ENCODE peak calls at places on chromosomes 16 and 17, in six cellular contexts. One of them, this sample, is unnamed.
A peak's percentile ranks its signal among the peaks of the same experiment; 100 is the strongest.

GRCh38 chr17:32104158-32104557 is 38.1 kb upstream of the RHOT1 start:
- DNase-seq in body of pancreas: no peak
- DNase-seq in upper lobe of left lung: no peak
- DNase-seq in NB4: peak; percentile 72
- DNase-seq in prostate gland: no peak
- DNase-seq in esophagus squamous epithelium: no peak
- DNase-seq in this sample: no peak

GRCh38 chr16:55501549-55502322 is 7.1 kb upstream of the LPCAT2 start:
- DNase-seq in body of pancreas: no peak
- DNase-seq in upper lobe of left lung: no peak
- DNase-seq in esophagus squamous epithelium: no peak
- DNase-seq in prostate gland: no peak
- DNase-seq in NB4: peak; percentile 34
- DNase-seq in this sample: peak; percentile 74

GRCh38 chr16:17273142-17273561 is 197.6 kb downstream of the XYLT1 start:
- DNase-seq in prostate gland: no peak
- DNase-seq in body of pancreas: peak; percentile 67
- DNase-seq in upper lobe of left lung: no peak
- DNase-seq in NB4: peak; percentile 75
- DNase-seq in esophagus squamous epithelium: no peak
- DNase-seq in this sample: no peak

GRCh38 chr16:65817066-65817465 is 549.4 kb upstream of the CDH5 start:
- DNase-seq in esophagus squamous epithelium: no peak
- DNase-seq in NB4: no peak
- DNase-seq in prostate gland: no peak
- DNase-seq in body of pancreas: no peak
- DNase-seq in upper lobe of left lung: no peak
- DNase-seq in this sample: no peak

GRCh38 chr17:9729034-9729650 is 62.2 kb downstream of the DHRS7C start:
- DNase-seq in prostate gland: peak; percentile 21
- DNase-seq in NB4: peak; percentile 65
- DNase-seq in esophagus squamous epithelium: no peak
- DNase-seq in body of pancreas: no peak
- DNase-seq in upper lobe of left lung: no peak
- DNase-seq in this sample: no peak

GRCh38 chr16:24167129-24167528 is 89.0 kb upstream of the CACNG3 start:
- DNase-seq in upper lobe of left lung: no peak
- DNase-seq in NB4: no peak
- DNase-seq in prostate gland: no peak
- DNase-seq in body of pancreas: no peak
- DNase-seq in esophagus squamous epithelium: no peak
- DNase-seq in this sample: no peak

GRCh38 chr17:69960755-69961154 is 114.3 kb upstream of the KCNJ16 start:
- DNase-seq in upper lobe of left lung: no peak
- DNase-seq in NB4: no peak
- DNase-seq in body of pancreas: peak; percentile 37
- DNase-seq in esophagus squamous epithelium: no peak
- DNase-seq in prostate gland: peak; percentile 25
- DNase-seq in this sample: no peak

GRCh38 chr17:72142614-72143013 is 21.8 kb downstream of the SOX9 start:
- DNase-seq in upper lobe of left lung: no peak
- DNase-seq in esophagus squamous epithelium: no peak
- DNase-seq in prostate gland: no peak
- DNase-seq in NB4: no peak
- DNase-seq in body of pancreas: no peak
- DNase-seq in this sample: no peak

GRCh38 chr17:82412535-82413520 is 5.3 kb upstream of the HEXD start:
- DNase-seq in body of pancreas: peak; percentile 54
- DNase-seq in esophagus squamous epithelium: no peak
- DNase-seq in upper lobe of left lung: no peak
- DNase-seq in prostate gland: no peak
- DNase-seq in NB4: no peak
- DNase-seq in this sample: no peak

GRCh38 chr16:2428051-2428786 is 1.0 kb upstream of the CCNF start:
- DNase-seq in body of pancreas: peak; percentile 61
- DNase-seq in NB4: peak; percentile 47
- DNase-seq in upper lobe of left lung: no peak
- DNase-seq in prostate gland: peak; percentile 16
- DNase-seq in esophagus squamous epithelium: no peak
- DNase-seq in this sample: no peak

GRCh38 chr17:49556183-49556943 is 19.3 kb upstream of the NXPH3 start:
- DNase-seq in esophagus squamous epithelium: no peak
- DNase-seq in body of pancreas: peak; percentile 75
- DNase-seq in prostate gland: peak; percentile 59
- DNase-seq in NB4: peak; percentile 83
- DNase-seq in upper lobe of left lung: peak; percentile 96
- DNase-seq in this sample: peak; percentile 94

GRCh38 chr16:15899538-15900100 is 11.2 kb upstream of the CEP20 start:
- DNase-seq in esophagus squamous epithelium: no peak
- DNase-seq in NB4: peak; percentile 56
- DNase-seq in prostate gland: peak; percentile 64
- DNase-seq in upper lobe of left lung: no peak
- DNase-seq in body of pancreas: peak; percentile 89
- DNase-seq in this sample: no peak

GRCh38 chr16:24509536-24509935 is 29.8 kb upstream of the RBBP6 start:
- DNase-seq in upper lobe of left lung: no peak
- DNase-seq in NB4: no peak
- DNase-seq in esophagus squamous epithelium: no peak
- DNase-seq in prostate gland: no peak
- DNase-seq in body of pancreas: no peak
- DNase-seq in this sample: no peak

GRCh38 chr16:72873853-72874252 is 174.1 kb downstream of the ZFHX3 start:
- DNase-seq in prostate gland: no peak
- DNase-seq in esophagus squamous epithelium: no peak
- DNase-seq in body of pancreas: no peak
- DNase-seq in upper lobe of left lung: no peak
- DNase-seq in NB4: no peak
- DNase-seq in this sample: no peak

GRCh38 chr16:57824880-57825279 is 22.6 kb upstream of the KIFC3 start:
- DNase-seq in NB4: no peak
- DNase-seq in upper lobe of left lung: no peak
- DNase-seq in esophagus squamous epithelium: no peak
- DNase-seq in body of pancreas: no peak
- DNase-seq in prostate gland: no peak
- DNase-seq in this sample: no peak

GRCh38 chr16:27439273-27440018 is 37.5 kb downstream of the IL21R start:
- DNase-seq in NB4: no peak
- DNase-seq in upper lobe of left lung: no peak
- DNase-seq in esophagus squamous epithelium: no peak
- DNase-seq in prostate gland: no peak
- DNase-seq in body of pancreas: no peak
- DNase-seq in this sample: peak; percentile 59

GRCh38 chr16:22787456-22788189 is 26.3 kb upstream of the HS3ST2 start:
- DNase-seq in NB4: peak; percentile 93
- DNase-seq in body of pancreas: no peak
- DNase-seq in upper lobe of left lung: no peak
- DNase-seq in esophagus squamous epithelium: no peak
- DNase-seq in prostate gland: peak; percentile 29
- DNase-seq in this sample: peak; percentile 22

GRCh38 chr16:11175106-11175795 is 80.8 kb downstream of the SOCS1 start:
- DNase-seq in esophagus squamous epithelium: no peak
- DNase-seq in NB4: no peak
- DNase-seq in prostate gland: no peak
- DNase-seq in upper lobe of left lung: no peak
- DNase-seq in body of pancreas: no peak
- DNase-seq in this sample: no peak

GRCh38 chr16:48235058-48235555 is 9.0 kb upstream of the LONP2 start:
- DNase-seq in upper lobe of left lung: no peak
- DNase-seq in NB4: no peak
- DNase-seq in esophagus squamous epithelium: no peak
- DNase-seq in prostate gland: no peak
- DNase-seq in body of pancreas: no peak
- DNase-seq in this sample: no peak

GRCh38 chr17:50871369-50871768 is 5.2 kb upstream of the TOB1 start:
- DNase-seq in body of pancreas: no peak
- DNase-seq in upper lobe of left lung: no peak
- DNase-seq in prostate gland: no peak
- DNase-seq in NB4: peak; percentile 41
- DNase-seq in esophagus squamous epithelium: no peak
- DNase-seq in this sample: no peak

GRCh38 chr16:78242231-78242630 is 142.8 kb downstream of the WWOX start:
- DNase-seq in upper lobe of left lung: no peak
- DNase-seq in esophagus squamous epithelium: no peak
- DNase-seq in body of pancreas: no peak
- DNase-seq in NB4: no peak
- DNase-seq in prostate gland: no peak
- DNase-seq in this sample: no peak

GRCh38 chr16:49282690-49283375 is 1.2 kb upstream of the CBLN1 start:
- DNase-seq in prostate gland: no peak
- DNase-seq in upper lobe of left lung: peak; percentile 81
- DNase-seq in body of pancreas: peak; percentile 64
- DNase-seq in esophagus squamous epithelium: no peak
- DNase-seq in NB4: no peak
- DNase-seq in this sample: no peak

GRCh38 chr16:22664132-22664531 is 149.8 kb upstream of the HS3ST2 start:
- DNase-seq in body of pancreas: no peak
- DNase-seq in prostate gland: no peak
- DNase-seq in esophagus squamous epithelium: no peak
- DNase-seq in NB4: no peak
- DNase-seq in upper lobe of left lung: no peak
- DNase-seq in this sample: peak; percentile 78

GRCh38 chr17:43365356-43365755 is 33.4 kb upstream of the ARL4D start:
- DNase-seq in esophagus squamous epithelium: no peak
- DNase-seq in prostate gland: no peak
- DNase-seq in upper lobe of left lung: no peak
- DNase-seq in NB4: no peak
- DNase-seq in body of pancreas: no peak
- DNase-seq in this sample: no peak

GRCh38 chr17:17343160-17343735 is 40.1 kb downstream of the NT5M start:
- DNase-seq in upper lobe of left lung: no peak
- DNase-seq in prostate gland: no peak
- DNase-seq in esophagus squamous epithelium: no peak
- DNase-seq in body of pancreas: no peak
- DNase-seq in NB4: no peak
- DNase-seq in this sample: peak; percentile 32

GRCh38 chr17:67487506-67487905 is 110.4 kb downstream of the PITPNC1 start:
- DNase-seq in esophagus squamous epithelium: no peak
- DNase-seq in upper lobe of left lung: no peak
- DNase-seq in body of pancreas: no peak
- DNase-seq in NB4: no peak
- DNase-seq in prostate gland: no peak
- DNase-seq in this sample: no peak

GRCh38 chr17:71460943-71461342 is 659.9 kb upstream of the SOX9 start:
- DNase-seq in esophagus squamous epithelium: no peak
- DNase-seq in prostate gland: no peak
- DNase-seq in upper lobe of left lung: no peak
- DNase-seq in body of pancreas: peak; percentile 41
- DNase-seq in NB4: peak; percentile 11
- DNase-seq in this sample: no peak

GRCh38 chr16:75256871-75257343 is 5.5 kb upstream of the BCAR1 start:
- DNase-seq in body of pancreas: peak; percentile 28
- DNase-seq in esophagus squamous epithelium: no peak
- DNase-seq in NB4: no peak
- DNase-seq in upper lobe of left lung: no peak
- DNase-seq in prostate gland: no peak
- DNase-seq in this sample: peak; percentile 87

GRCh38 chr16:10961231-10961630 is 16.9 kb downstream of the CLEC16A start:
- DNase-seq in NB4: no peak
- DNase-seq in upper lobe of left lung: no peak
- DNase-seq in body of pancreas: no peak
- DNase-seq in prostate gland: no peak
- DNase-seq in esophagus squamous epithelium: no peak
- DNase-seq in this sample: no peak

GRCh38 chr17:51733166-51733565 is 425.3 kb downstream of the CA10 start:
- DNase-seq in NB4: no peak
- DNase-seq in prostate gland: no peak
- DNase-seq in esophagus squamous epithelium: no peak
- DNase-seq in body of pancreas: no peak
- DNase-seq in upper lobe of left lung: no peak
- DNase-seq in this sample: no peak

GRCh38 chr17:8732406-8733065 is 12.1 kb downstream of the CCDC42 start:
- DNase-seq in prostate gland: no peak
- DNase-seq in NB4: no peak
- DNase-seq in upper lobe of left lung: no peak
- DNase-seq in esophagus squamous epithelium: no peak
- DNase-seq in body of pancreas: no peak
- DNase-seq in this sample: no peak

GRCh38 chr17:2198917-2199316 is 104.7 kb downstream of the SMG6 start:
- DNase-seq in upper lobe of left lung: no peak
- DNase-seq in esophagus squamous epithelium: no peak
- DNase-seq in prostate gland: no peak
- DNase-seq in body of pancreas: no peak
- DNase-seq in NB4: no peak
- DNase-seq in this sample: peak; percentile 43

GRCh38 chr17:28318759-28319660 is at the start of gene TMEM97:
- DNase-seq in NB4: peak; percentile 99
- DNase-seq in body of pancreas: peak; percentile 98
- DNase-seq in esophagus squamous epithelium: peak; percentile 70
- DNase-seq in upper lobe of left lung: peak; percentile 98
- DNase-seq in prostate gland: peak; percentile 96
- DNase-seq in this sample: peak; percentile 99
- TF ChIP-seq POLR2A in NB4: peak; percentile 79
- TF ChIP-seq POLR2A in body of pancreas: peak; percentile 93
- TF ChIP-seq POLR2A in esophagus squamous epithelium: no peak
- TF ChIP-seq POLR2A in upper lobe of left lung: no peak
- TF ChIP-seq POLR2A in prostate gland: peak; percentile 45
- TF ChIP-seq POLR2A in this sample: no peak

GRCh38 chr16:70468776-70469525 is 14.6 kb downstream of the FCSK start:
- DNase-seq in NB4: no peak
- DNase-seq in esophagus squamous epithelium: no peak
- DNase-seq in body of pancreas: no peak
- DNase-seq in upper lobe of left lung: peak; percentile 70
- DNase-seq in prostate gland: no peak
- DNase-seq in this sample: no peak
- H3K4me3 ChIP-seq in NB4: no peak overlapping the region
- H3K4me3 ChIP-seq in esophagus squamous epithelium: no peak overlapping the region
- H3K4me3 ChIP-seq in body of pancreas: no peak overlapping the region
- H3K4me3 ChIP-seq in upper lobe of left lung: no peak overlapping the region
- H3K4me3 ChIP-seq in prostate gland: no peak overlapping the region
- H3K4me3 ChIP-seq in this sample: no peak overlapping the region

GRCh38 chr16:67543582-67543981 is 15.0 kb downstream of the RIPOR1 start:
- DNase-seq in upper lobe of left lung: no peak
- DNase-seq in body of pancreas: no peak
- DNase-seq in esophagus squamous epithelium: no peak
- DNase-seq in NB4: no peak
- DNase-seq in prostate gland: no peak
- DNase-seq in this sample: no peak
- TF ChIP-seq CTCF in upper lobe of left lung: no peak
- TF ChIP-seq CTCF in body of pancreas: no peak
- TF ChIP-seq CTCF in esophagus squamous epithelium: no peak
- TF ChIP-seq CTCF in NB4: no peak
- TF ChIP-seq CTCF in prostate gland: no peak
- TF ChIP-seq CTCF in this sample: no peak

DNA sequence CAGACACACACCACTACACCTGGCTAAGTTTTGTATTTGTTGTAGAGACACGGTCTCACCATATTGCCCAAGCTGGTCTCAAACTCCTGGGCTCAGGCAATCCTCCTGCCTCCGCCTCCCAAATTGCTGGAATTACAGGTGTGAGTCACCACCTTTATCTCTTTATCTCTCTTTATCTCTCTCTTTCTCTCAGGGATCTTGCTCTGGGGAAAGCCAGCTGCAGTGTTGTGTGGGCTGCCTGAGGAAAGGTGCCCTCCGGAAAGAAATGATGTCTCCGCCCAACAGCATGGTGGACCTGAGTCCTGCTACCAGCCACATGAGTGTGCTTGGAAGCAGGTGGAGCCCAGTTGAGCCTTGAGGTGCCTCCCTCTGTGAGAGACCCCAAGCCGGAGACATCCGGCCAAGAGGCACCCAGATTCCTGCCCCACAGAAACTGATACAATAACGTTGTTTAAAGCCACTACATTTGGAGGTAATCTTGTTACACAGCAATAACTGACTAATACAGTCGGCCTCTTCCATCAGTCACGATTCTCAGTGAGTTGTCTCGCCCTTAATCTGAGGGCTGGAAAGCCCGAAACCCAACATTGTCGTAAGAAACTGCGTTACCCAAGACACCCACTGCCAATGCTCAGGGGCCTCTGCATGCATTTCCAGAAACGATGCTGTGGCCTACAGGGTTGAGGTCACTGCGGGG is 68.0 kb upstream of the RPH3AL start:
- DNase-seq in body of pancreas: no peak
- DNase-seq in prostate gland: no peak
- DNase-seq in esophagus squamous epithelium: no peak
- DNase-seq in upper lobe of left lung: no peak
- DNase-seq in NB4: no peak
- DNase-seq in this sample: no peak
- TF ChIP-seq POLR2A in body of pancreas: no peak
- TF ChIP-seq POLR2A in prostate gland: no peak
- TF ChIP-seq POLR2A in esophagus squamous epithelium: no peak
- TF ChIP-seq POLR2A in upper lobe of left lung: no peak
- TF ChIP-seq POLR2A in NB4: no peak
- TF ChIP-seq POLR2A in this sample: no peak